ENCODE peak calls at places on chromosomes 1 and 21, in five cellular contexts. A is EH; E is stimulated activated CD4-positive, alpha-beta T cell treated with anti-CD3 and anti-CD28 coated beads, Interleukin-2, amount 100 ng/mL, for 48 hours; H is EL; G is amniotic stem cell. T is an unnamed sample.

GRCh38 chr1:223670458-223671159 is 5.1 kb upstream of the CAPN8 start:
- DNase-seq in H (peak), A (peak), G (no peak), E (no peak), T (no peak)

GRCh38 chr1:11857164-11857853 is 1.4 kb downstream of the NPPB start:
- DNase-seq in E (no peak), A (no peak), H (no peak), G (no peak), T (no peak)

GRCh38 chr1:33296082-33296458 is 24.8 kb downstream of the A3GALT2 start:
- DNase-seq in H (no peak), G (no peak), A (no peak), E (no peak), T (no peak)

GRCh38 chr1:59484090-59484489 is 187.2 kb downstream of the FGGY start:
- DNase-seq in H (peak), A (peak), G (peak), E (no peak), T (no peak)

GRCh38 chr1:207962716-207963428 is 51.9 kb upstream of the CD34 start:
- DNase-seq in A (peak), E (peak), H (peak), G (no peak), T (peak)

GRCh38 chr21:39182484-39183271 is 573 bp downstream of the PSMG1 start:
- DNase-seq in E (no peak), A (peak), H (peak), G (no peak), T (no peak)

GRCh38 chr1:157781048-157781447 is 4.1 kb upstream of the FCRL2 start:
- DNase-seq in E (no peak), G (no peak), H (no peak), A (no peak), T (no peak)

GRCh38 chr21:29334717-29335428 is 36.2 kb downstream of the BACH1 start:
- DNase-seq in E (no peak), A (peak), H (peak), G (no peak), T (no peak)

GRCh38 chr1:198361373-198361772 is 179.1 kb downstream of the ATP6V1G3 start:
- DNase-seq in G (no peak), A (no peak), E (no peak), H (no peak), T (no peak)

GRCh38 chr1:230986976-230987375 is 8.1 kb downstream of the ARV1 start:
- DNase-seq in H (peak), G (no peak), E (no peak), A (peak), T (no peak)

GRCh38 chr1:145719230-145720079 is at the start of gene CD160:
- DNase-seq in A (no peak), H (no peak), G (no peak), E (no peak), T (no peak)

GRCh38 chr1:46039571-46040052 is 92.8 kb downstream of the PIK3R3 start:
- DNase-seq in A (peak), E (no peak), H (no peak), G (no peak), T (no peak)

GRCh38 chr21:32442566-32443318 is 30.2 kb downstream of the EVA1C start:
- DNase-seq in E (no peak), G (no peak), H (no peak), A (no peak), T (no peak)

GRCh38 chr1:201172999-201173610 is 17.5 kb upstream of the IGFN1 start:
- DNase-seq in E (no peak), G (no peak), A (no peak), H (peak), T (no peak)

GRCh38 chr1:9691108-9691445 is 39.5 kb downstream of the PIK3CD start:
- DNase-seq in G (no peak), E (no peak), H (peak), A (peak), T (no peak)